ENCODE peak calls at places on chromosomes 5 and 9, in six cellular contexts. One of them, this sample, is unnamed.

GRCh38 chr9:3875371-3876132 is 349.8 kb upstream of the RFX3 start:
- DNase-seq in foreskin melanocyte: peak
- DNase-seq in NCI-H1105: no peak
- DNase-seq in HTR-8/SVneo: peak
- DNase-seq in CD4-positive, CD25-positive, alpha-beta regulatory T cell: no peak
- DNase-seq in stimulated activated CD8-positive, alpha-beta memory T cell treated with anti-CD3 and anti-CD28 coated beads, Interleukin-15, amount 100 ng/mL, for 24 hours: no peak
- DNase-seq in this sample: peak

GRCh38 chr5:77881528-77881927 is 105.4 kb upstream of the TBCA start:
- DNase-seq in foreskin melanocyte: no peak
- DNase-seq in NCI-H1105: no peak
- DNase-seq in HTR-8/SVneo: no peak
- DNase-seq in CD4-positive, CD25-positive, alpha-beta regulatory T cell: no peak
- DNase-seq in stimulated activated CD8-positive, alpha-beta memory T cell treated with anti-CD3 and anti-CD28 coated beads, Interleukin-15, amount 100 ng/mL, for 24 hours: no peak
- DNase-seq in this sample: no peak

GRCh38 chr9:126587187-126588185 is 26.2 kb upstream of the LMX1B start:
- DNase-seq in foreskin melanocyte: peak
- DNase-seq in NCI-H1105: peak
- DNase-seq in HTR-8/SVneo: no peak
- DNase-seq in CD4-positive, CD25-positive, alpha-beta regulatory T cell: no peak
- DNase-seq in stimulated activated CD8-positive, alpha-beta memory T cell treated with anti-CD3 and anti-CD28 coated beads, Interleukin-15, amount 100 ng/mL, for 24 hours: no peak
- DNase-seq in this sample: no peak

GRCh38 chr5:142971296-142972013 is 201.3 kb downstream of the ARHGAP26 start:
- DNase-seq in foreskin melanocyte: no peak
- DNase-seq in NCI-H1105: no peak
- DNase-seq in HTR-8/SVneo: no peak
- DNase-seq in CD4-positive, CD25-positive, alpha-beta regulatory T cell: no peak
- DNase-seq in stimulated activated CD8-positive, alpha-beta memory T cell treated with anti-CD3 and anti-CD28 coated beads, Interleukin-15, amount 100 ng/mL, for 24 hours: no peak
- DNase-seq in this sample: no peak

GRCh38 chr9:129013674-129014073 is 14.5 kb downstream of the SH3GLB2 start:
- DNase-seq in foreskin melanocyte: no peak
- DNase-seq in NCI-H1105: no peak
- DNase-seq in HTR-8/SVneo: no peak
- DNase-seq in CD4-positive, CD25-positive, alpha-beta regulatory T cell: no peak
- DNase-seq in stimulated activated CD8-positive, alpha-beta memory T cell treated with anti-CD3 and anti-CD28 coated beads, Interleukin-15, amount 100 ng/mL, for 24 hours: no peak
- DNase-seq in this sample: no peak

GRCh38 chr5:159582756-159583523 is 252.7 kb upstream of the IL12B start:
- DNase-seq in foreskin melanocyte: peak
- DNase-seq in NCI-H1105: no peak
- DNase-seq in HTR-8/SVneo: no peak
- DNase-seq in CD4-positive, CD25-positive, alpha-beta regulatory T cell: no peak
- DNase-seq in stimulated activated CD8-positive, alpha-beta memory T cell treated with anti-CD3 and anti-CD28 coated beads, Interleukin-15, amount 100 ng/mL, for 24 hours: no peak
- DNase-seq in this sample: no peak

GRCh38 chr5:120446896-120447295 is 17.2 kb upstream of the PRR16 start:
- DNase-seq in foreskin melanocyte: no peak
- DNase-seq in NCI-H1105: no peak
- DNase-seq in HTR-8/SVneo: no peak
- DNase-seq in CD4-positive, CD25-positive, alpha-beta regulatory T cell: no peak
- DNase-seq in stimulated activated CD8-positive, alpha-beta memory T cell treated with anti-CD3 and anti-CD28 coated beads, Interleukin-15, amount 100 ng/mL, for 24 hours: no peak
- DNase-seq in this sample: no peak

GRCh38 chr9:108182270-108182669 is 673.5 kb downstream of the ACTL7B start:
- DNase-seq in foreskin melanocyte: no peak
- DNase-seq in NCI-H1105: no peak
- DNase-seq in HTR-8/SVneo: no peak
- DNase-seq in CD4-positive, CD25-positive, alpha-beta regulatory T cell: no peak
- DNase-seq in stimulated activated CD8-positive, alpha-beta memory T cell treated with anti-CD3 and anti-CD28 coated beads, Interleukin-15, amount 100 ng/mL, for 24 hours: no peak
- DNase-seq in this sample: no peak

GRCh38 chr5:66209794-66210193 is 65.7 kb downstream of the SREK1 start:
- DNase-seq in foreskin melanocyte: no peak
- DNase-seq in NCI-H1105: no peak
- DNase-seq in HTR-8/SVneo: no peak
- DNase-seq in CD4-positive, CD25-positive, alpha-beta regulatory T cell: no peak
- DNase-seq in stimulated activated CD8-positive, alpha-beta memory T cell treated with anti-CD3 and anti-CD28 coated beads, Interleukin-15, amount 100 ng/mL, for 24 hours: no peak
- DNase-seq in this sample: no peak

GRCh38 chr5:176727983-176728675 is 80.8 kb downstream of the TSPAN17 start:
- DNase-seq in foreskin melanocyte: no peak
- DNase-seq in NCI-H1105: no peak
- DNase-seq in HTR-8/SVneo: no peak
- DNase-seq in CD4-positive, CD25-positive, alpha-beta regulatory T cell: no peak
- DNase-seq in stimulated activated CD8-positive, alpha-beta memory T cell treated with anti-CD3 and anti-CD28 coated beads, Interleukin-15, amount 100 ng/mL, for 24 hours: no peak
- DNase-seq in this sample: no peak

GRCh38 chr5:1152156-1152555 is 40.3 kb upstream of the SLC12A7 start:
- DNase-seq in foreskin melanocyte: no peak
- DNase-seq in NCI-H1105: no peak
- DNase-seq in HTR-8/SVneo: no peak
- DNase-seq in CD4-positive, CD25-positive, alpha-beta regulatory T cell: no peak
- DNase-seq in stimulated activated CD8-positive, alpha-beta memory T cell treated with anti-CD3 and anti-CD28 coated beads, Interleukin-15, amount 100 ng/mL, for 24 hours: no peak
- DNase-seq in this sample: no peak

GRCh38 chr5:158967566-158967965 is 132.2 kb downstream of the EBF1 start:
- DNase-seq in foreskin melanocyte: peak
- DNase-seq in NCI-H1105: no peak
- DNase-seq in HTR-8/SVneo: no peak
- DNase-seq in CD4-positive, CD25-positive, alpha-beta regulatory T cell: no peak
- DNase-seq in stimulated activated CD8-positive, alpha-beta memory T cell treated with anti-CD3 and anti-CD28 coated beads, Interleukin-15, amount 100 ng/mL, for 24 hours: no peak
- DNase-seq in this sample: no peak